ENCODE peak calls at places on chromosomes 1 and 21, in five cellular contexts. F is ascending aorta, U is cardiac muscle cell, W is neuronal stem cell, M is stomach. T is an unnamed sample.
A peak's percentile ranks its signal among the peaks of the same experiment; 100 is the strongest.

GRCh38 chr1:205504311-205505075 is at the start of gene CDK18:
- DNase-seq in F (no peak), U (peak; percentile 90), W (peak; percentile 49), M (peak; percentile 92), T (peak; percentile 91)

GRCh38 chr1:161070737-161071136 is 1.0 kb upstream of the ARHGAP30 start:
- DNase-seq in F (no peak), U (no peak), W (no peak), M (no peak), T (no peak)

GRCh38 chr1:205577874-205578658 is 53.7 kb downstream of the ELK4 start:
- DNase-seq in F (no peak), U (no peak), W (no peak), M (peak; percentile 10), T (no peak)

GRCh38 chr1:221069178-221069903 is 190.1 kb downstream of the HLX start:
- DNase-seq in F (no peak), U (no peak), W (no peak), M (no peak), T (no peak)

GRCh38 chr1:22611530-22611947 is 24.9 kb upstream of the C1QA start:
- DNase-seq in F (no peak), U (peak; percentile 90), W (peak; percentile 80), M (no peak), T (no peak)

GRCh38 chr21:44812640-44813039 is 5.2 kb downstream of the SUMO3 start:
- DNase-seq in F (no peak), U (no peak), W (no peak), M (peak; percentile 46), T (no peak)

GRCh38 chr21:44505673-44506278 is 34.2 kb downstream of the KRTAP10-1 start:
- DNase-seq in F (no peak), U (no peak), W (no peak), M (no peak), T (no peak)

GRCh38 chr1:174998569-174999215 is 1.1 kb upstream of the CACYBP start:
- DNase-seq in F (no peak), U (peak; percentile 38), W (peak; percentile 59), M (peak; percentile 40), T (peak; percentile 36)

GRCh38 chr1:111302374-111302773 is 11.7 kb downstream of the CHIA start:
- DNase-seq in F (no peak), U (no peak), W (no peak), M (no peak), T (no peak)

GRCh38 chr1:40133122-40133665 is 28.0 kb upstream of the RLF start:
- DNase-seq in F (no peak), U (no peak), W (no peak), M (no peak), T (no peak)

GRCh38 chr1:33736496-33736895 is 127.4 kb upstream of the HMGB4 start:
- DNase-seq in F (no peak), U (no peak), W (no peak), M (no peak), T (no peak)

GRCh38 chr1:96966536-96967138 is 245.1 kb downstream of the PTBP2 start:
- DNase-seq in F (no peak), U (peak; percentile 75), W (peak; percentile 67), M (peak; percentile 78), T (peak; percentile 65)

GRCh38 chr1:7300893-7301292 is 470.2 kb upstream of the VAMP3 start:
- DNase-seq in F (no peak), U (no peak), W (no peak), M (no peak), T (peak; percentile 0)

GRCh38 chr1:190022709-190023108 is 455.0 kb downstream of the BRINP3 start:
- DNase-seq in F (no peak), U (no peak), W (no peak), M (no peak), T (no peak)

GRCh38 chr1:241635556-241636179 is 4.5 kb downstream of the CHML start:
- DNase-seq in F (no peak), U (no peak), W (no peak), M (no peak), T (no peak)

GRCh38 chr21:45263534-45263933 is 24.2 kb downstream of the POFUT2 start:
- DNase-seq in F (no peak), U (no peak), W (no peak), M (peak; percentile 16), T (no peak)

GRCh38 chr1:165476776-165477175 is 31.9 kb upstream of the RXRG start:
- DNase-seq in F (no peak), U (no peak), W (no peak), M (no peak), T (no peak)

GRCh38 chr1:202689493-202690342 is 20.5 kb downstream of the SYT2 start:
- DNase-seq in F (no peak), U (no peak), W (no peak), M (no peak), T (no peak)

GRCh38 chr1:108048311-108049082 is 83.5 kb upstream of the VAV3 start:
- DNase-seq in F (no peak), U (no peak), W (no peak), M (no peak), T (no peak)

GRCh38 chr21:43191971-43192370 is 23.2 kb downstream of the CRYAA start:
- DNase-seq in F (no peak), U (no peak), W (no peak), M (no peak), T (no peak)

GRCh38 chr1:39900662-39901485 is 843 bp downstream of the MYCL start:
- DNase-seq in F (no peak), U (peak; percentile 62), W (no peak), M (peak; percentile 43), T (no peak)

GRCh38 chr1:192763756-192764155 is 45.1 kb upstream of the RGS2 start:
- DNase-seq in F (no peak), U (no peak), W (no peak), M (no peak), T (no peak)

GRCh38 chr1:212315907-212316306 is 30.7 kb downstream of the PPP2R5A start:
- DNase-seq in F (no peak), U (no peak), W (peak; percentile 6), M (no peak), T (no peak)

GRCh38 chr1:53278294-53278693 is 40.0 kb upstream of the MAGOH start:
- DNase-seq in F (no peak), U (no peak), W (peak; percentile 39), M (peak; percentile 70), T (peak; percentile 61)

GRCh38 chr1:119791377-119791776 is 19.9 kb downstream of the REG4 start:
- DNase-seq in F (no peak), U (no peak), W (no peak), M (no peak), T (no peak)

GRCh38 chr1:59057211-59057694 is 239.6 kb upstream of the FGGY start:
- DNase-seq in F (peak; percentile 34), U (peak; percentile 30), W (no peak), M (peak; percentile 56), T (peak; percentile 57)

GRCh38 chr1:10635385-10635896 is 160.7 kb downstream of the PEX14 start:
- DNase-seq in F (no peak), U (no peak), W (no peak), M (peak; percentile 69), T (peak; percentile 46)

GRCh38 chr1:238955934-238956333 is 430.4 kb upstream of the CHRM3 start:
- DNase-seq in F (no peak), U (no peak), W (no peak), M (no peak), T (no peak)

GRCh38 chr1:31042656-31043055 is 22.9 kb downstream of the PUM1 start:
- DNase-seq in F (no peak), U (no peak), W (no peak), M (no peak), T (no peak)
- H3K36me3 ChIP-seq in F (no peaks in the 10 kb centered on the region), U (peaks cover 11% of the 10 kb centered on the region), W (peaks cover 10% of the 10 kb centered on the region), M (peaks cover 5% of the 10 kb centered on the region), T (no peaks in the 10 kb centered on the region)

GRCh38 chr1:26767714-26768113 is 20.0 kb upstream of the PIGV start:
- DNase-seq in F (no peak), U (no peak), W (no peak), M (no peak), T (no peak)
- H3K4me1 ChIP-seq in F (peaks cover 32% of the 10 kb centered on the region), U (no peaks in the 10 kb centered on the region), W (no peaks in the 10 kb centered on the region), M (peaks cover 46% of the 10 kb centered on the region), T (peaks cover 21% of the 10 kb centered on the region)

GRCh38 chr1:43441166-43441893 is 12.4 kb downstream of the HYI start:
- DNase-seq in F (no peak), U (no peak), W (no peak), M (peak; percentile 22), T (no peak)

GRCh38 chr1:43440358-43440757 is 13.4 kb downstream of the HYI start:
- DNase-seq in F (no peak), U (no peak), W (no peak), M (peak; percentile 13), T (no peak)

GRCh38 chr1:43442756-43443155 is 11.0 kb downstream of the HYI start:
- DNase-seq in F (no peak), U (no peak), W (no peak), M (peak; percentile 23), T (no peak)

GRCh38 chr1:43443197-43443946 is 10.4 kb downstream of the HYI start:
- DNase-seq in F (no peak), U (no peak), W (no peak), M (peak; percentile 16), T (no peak)

GRCh38 chr1:43441894-43442632 is 11.7 kb downstream of the HYI start:
- DNase-seq in F (no peak), U (no peak), W (no peak), M (peak; percentile 23), T (no peak)
- H3K36me3 ChIP-seq in F (peaks cover 60% of the 10 kb centered on the region), U (peaks cover 25% of the 10 kb centered on the region), W (peaks cover 37% of the 10 kb centered on the region), M (peaks cover 51% of the 10 kb centered on the region), T (peaks cover 70% of the 10 kb centered on the region)

GRCh38 chr1:31936966-31937299 is 1.2 kb downstream of the PTP4A2 start:
- DNase-seq in F (no peak), U (no peak), W (no peak), M (no peak), T (no peak)
- H3K4me1 ChIP-seq in F (peaks cover 40% of the 10 kb centered on the region), U (peaks cover 29% of the 10 kb centered on the region), W (peaks cover 33% of the 10 kb centered on the region), M (peaks cover 78% of the 10 kb centered on the region), T (peaks cover 25% of the 10 kb centered on the region)

DNA sequence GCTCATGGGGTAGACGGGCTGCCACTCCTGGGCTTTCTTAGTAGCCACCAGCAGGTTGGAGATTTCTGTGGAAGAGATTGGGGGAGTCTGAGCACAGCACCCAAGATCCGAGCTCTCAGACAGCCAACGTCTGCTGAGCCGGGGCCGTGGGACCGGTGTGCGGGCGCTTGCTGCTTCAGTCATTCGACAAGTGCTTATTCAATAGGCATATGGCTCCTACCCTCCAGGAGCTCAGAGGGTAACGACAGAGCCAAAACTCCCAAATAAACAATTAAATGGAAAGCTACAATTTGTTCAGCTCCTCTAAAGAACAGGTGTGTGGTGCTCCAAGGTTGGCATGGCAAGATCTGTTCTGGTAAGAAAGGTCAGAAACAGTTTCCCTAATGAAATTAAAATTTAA is 106.0 kb downstream of the RAVER2 start:
- DNase-seq in F (no peak), U (no peak), W (no peak), M (no peak), T (no peak)
- H3K36me3 ChIP-seq in F (peaks cover 48% of the 10 kb centered on the region), U (no peaks in the 10 kb centered on the region), W (no peaks in the 10 kb centered on the region), M (peaks cover 72% of the 10 kb centered on the region), T (peaks cover 67% of the 10 kb centered on the region)